ENCODE peak calls at places on chromosomes 2 and 18, in six cellular contexts. P is right cardiac atrium; S is naive B cell; V is NCI-H524 treated with DMSO at 0.1 percent for 48 hours; F is effector memory CD4-positive, alpha-beta T cell; A is Right ventricle myocardium inferior. U is an unnamed sample.
A peak's percentile ranks its signal among the peaks of the same experiment; 100 is the strongest.

GRCh38 chr2:204114294-204114693 is 177.7 kb downstream of the ICOS start:
- DNase-seq in V (no peak), A (no peak), F (no peak), S (no peak), P (no peak), U (no peak)

GRCh38 chr18:69400253-69400975 is at the start of gene DOK6:
- DNase-seq in A (peak; percentile 80), F (no peak), P (peak; percentile 73), V (peak; percentile 46), S (no peak), U (no peak)

GRCh38 chr2:198973181-198973580 is 484.6 kb downstream of the SATB2 start:
- DNase-seq in P (no peak), V (no peak), S (no peak), A (no peak), F (no peak), U (no peak)

GRCh38 chr2:127610561-127610960 is 35.4 kb upstream of the GPR17 start:
- DNase-seq in S (no peak), F (no peak), A (no peak), V (no peak), P (no peak), U (no peak)

GRCh38 chr18:22613058-22613690 is 195.5 kb upstream of the CTAGE1 start:
- DNase-seq in V (no peak), S (no peak), F (no peak), A (no peak), P (no peak), U (no peak)

GRCh38 chr2:85308951-85309555 is 18.7 kb downstream of the TGOLN2 start:
- DNase-seq in V (peak; percentile 90), A (no peak), F (no peak), S (no peak), P (peak; percentile 73), U (no peak)

GRCh38 chr2:168278424-168278888 is 31.1 kb upstream of the STK39 start:
- DNase-seq in P (no peak), F (no peak), S (no peak), A (peak; percentile 25), V (no peak), U (no peak)

GRCh38 chr18:10750386-10751035 is 224.7 kb downstream of the NAPG start:
- DNase-seq in F (no peak), V (no peak), P (no peak), S (no peak), A (no peak), U (no peak)

GRCh38 chr2:226652983-226653765 is 146.4 kb downstream of the IRS1 start:
- DNase-seq in A (no peak), F (no peak), V (peak; percentile 9), S (no peak), P (no peak), U (no peak)

GRCh38 chr18:814300-815084 is 2.5 kb upstream of the YES1 start:
- DNase-seq in A (no peak), F (no peak), S (no peak), P (no peak), V (no peak), U (no peak)

GRCh38 chr2:19256239-19256638 is 102.2 kb downstream of the OSR1 start:
- DNase-seq in S (no peak), P (no peak), A (no peak), F (no peak), V (no peak), U (no peak)

GRCh38 chr2:168198476-168199192 is 48.8 kb downstream of the STK39 start:
- DNase-seq in A (no peak), S (no peak), P (no peak), F (no peak), V (no peak), U (no peak)

U was measured in iPS DF 19.7.